ENCODE peak calls at places on chromosome 5, in four cellular contexts. One of them, this sample, is unnamed.

GRCh38 chr5:35644543-35644942 is 26.9 kb downstream of the SPEF2 start:
- DNase-seq in lower lobe of right lung: no peak
- DNase-seq in NB4: no peak
- DNase-seq in fibroblast of mammary gland: peak; percentile 28
- DNase-seq in this sample: no peak

GRCh38 chr5:38607396-38607795 is 51.0 kb upstream of the LIFR start:
- DNase-seq in fibroblast of mammary gland: peak; percentile 96
- DNase-seq in lower lobe of right lung: no peak
- DNase-seq in NB4: peak; percentile 89
- DNase-seq in this sample: peak; percentile 95

GRCh38 chr5:74493426-74493825 is 147.1 kb downstream of the ENC1 start:
- DNase-seq in lower lobe of right lung: no peak
- DNase-seq in NB4: no peak
- DNase-seq in fibroblast of mammary gland: no peak
- DNase-seq in this sample: no peak

GRCh38 chr5:67510204-67510603 is 313.6 kb upstream of the CD180 start:
- DNase-seq in NB4: no peak
- DNase-seq in lower lobe of right lung: no peak
- DNase-seq in fibroblast of mammary gland: peak; percentile 10
- DNase-seq in this sample: no peak

GRCh38 chr5:14243768-14244167 is 100.6 kb downstream of the TRIO start:
- DNase-seq in NB4: no peak
- DNase-seq in fibroblast of mammary gland: no peak
- DNase-seq in lower lobe of right lung: no peak
- DNase-seq in this sample: no peak

GRCh38 chr5:15995206-15996052 is 184.2 kb downstream of the MARCHF11 start:
- DNase-seq in fibroblast of mammary gland: peak; percentile 57
- DNase-seq in lower lobe of right lung: no peak
- DNase-seq in NB4: peak; percentile 46
- DNase-seq in this sample: peak; percentile 47

GRCh38 chr5:10689391-10690081 is 71.5 kb downstream of the DAP start:
- DNase-seq in fibroblast of mammary gland: peak; percentile 55
- DNase-seq in lower lobe of right lung: no peak
- DNase-seq in NB4: peak; percentile 72
- DNase-seq in this sample: peak; percentile 62

GRCh38 chr5:14444988-14445387 is 136.6 kb upstream of the OTULINL start:
- DNase-seq in NB4: no peak
- DNase-seq in lower lobe of right lung: no peak
- DNase-seq in fibroblast of mammary gland: peak; percentile 85
- DNase-seq in this sample: peak; percentile 47

GRCh38 chr5:155263381-155263780 is 249.8 kb downstream of the KIF4B start:
- DNase-seq in fibroblast of mammary gland: no peak
- DNase-seq in lower lobe of right lung: no peak
- DNase-seq in NB4: no peak
- DNase-seq in this sample: no peak

GRCh38 chr5:148659641-148660345 is 5.5 kb upstream of the HTR4 start:
- DNase-seq in NB4: no peak
- DNase-seq in fibroblast of mammary gland: no peak
- DNase-seq in lower lobe of right lung: no peak
- DNase-seq in this sample: no peak

GRCh38 chr5:157326440-157327023 is 60.6 kb downstream of the CYFIP2 start:
- DNase-seq in lower lobe of right lung: no peak
- DNase-seq in NB4: no peak
- DNase-seq in fibroblast of mammary gland: no peak
- DNase-seq in this sample: no peak

GRCh38 chr5:34583167-34583566 is 73.0 kb upstream of the RAI14 start:
- DNase-seq in lower lobe of right lung: no peak
- DNase-seq in fibroblast of mammary gland: no peak
- DNase-seq in NB4: no peak
- DNase-seq in this sample: no peak

GRCh38 chr5:33629999-33630398 is 189.2 kb downstream of the TARS1 start:
- DNase-seq in fibroblast of mammary gland: no peak
- DNase-seq in lower lobe of right lung: no peak
- DNase-seq in NB4: no peak
- DNase-seq in this sample: no peak

GRCh38 chr5:113276493-113276892 is 158.3 kb downstream of the TSSK1B start:
- DNase-seq in lower lobe of right lung: no peak
- DNase-seq in NB4: no peak
- DNase-seq in fibroblast of mammary gland: no peak
- DNase-seq in this sample: no peak

GRCh38 chr5:134069553-134069952 is 44.9 kb upstream of the TCF7 start:
- DNase-seq in fibroblast of mammary gland: no peak
- DNase-seq in lower lobe of right lung: no peak
- DNase-seq in NB4: no peak
- DNase-seq in this sample: no peak

GRCh38 chr5:37834542-37835399 is 5.1 kb downstream of the GDNF start:
- DNase-seq in lower lobe of right lung: no peak
- DNase-seq in fibroblast of mammary gland: no peak
- DNase-seq in NB4: no peak
- DNase-seq in this sample: no peak

GRCh38 chr5:74367931-74368330 is 272.6 kb downstream of the ENC1 start:
- DNase-seq in fibroblast of mammary gland: no peak
- DNase-seq in lower lobe of right lung: no peak
- DNase-seq in NB4: no peak
- DNase-seq in this sample: no peak

GRCh38 chr5:117236941-117237340 is 662.3 kb upstream of the SEMA6A start:
- DNase-seq in lower lobe of right lung: no peak
- DNase-seq in NB4: no peak
- DNase-seq in fibroblast of mammary gland: no peak
- DNase-seq in this sample: no peak

GRCh38 chr5:97600486-97600885 is 417.4 kb upstream of the RIOK2 start:
- DNase-seq in NB4: no peak
- DNase-seq in lower lobe of right lung: no peak
- DNase-seq in fibroblast of mammary gland: peak; percentile 58
- DNase-seq in this sample: no peak

GRCh38 chr5:69498384-69498783 is 5.8 kb downstream of the OCLN start:
- DNase-seq in fibroblast of mammary gland: no peak
- DNase-seq in lower lobe of right lung: no peak
- DNase-seq in NB4: no peak
- DNase-seq in this sample: no peak

GRCh38 chr5:88979244-88979643 is 96.3 kb upstream of the MEF2C start:
- DNase-seq in NB4: peak; percentile 2
- DNase-seq in lower lobe of right lung: no peak
- DNase-seq in fibroblast of mammary gland: peak; percentile 42
- DNase-seq in this sample: no peak

GRCh38 chr5:62502456-62503101 is 76.0 kb upstream of the LRRC70 start:
- DNase-seq in fibroblast of mammary gland: no peak
- DNase-seq in NB4: no peak
- DNase-seq in lower lobe of right lung: no peak
- DNase-seq in this sample: no peak

GRCh38 chr5:73728493-73729273 is 102.7 kb downstream of the ARHGEF28 start:
- DNase-seq in fibroblast of mammary gland: peak; percentile 37
- DNase-seq in NB4: no peak
- DNase-seq in lower lobe of right lung: no peak
- DNase-seq in this sample: no peak

GRCh38 chr5:14108170-14108996 is 34.8 kb upstream of the TRIO start:
- DNase-seq in lower lobe of right lung: peak; percentile 59
- DNase-seq in NB4: peak; percentile 72
- DNase-seq in fibroblast of mammary gland: peak; percentile 95
- DNase-seq in this sample: peak; percentile 93

GRCh38 chr5:18553269-18553668 is 919.0 kb downstream of the TAF11L14 start:
- DNase-seq in fibroblast of mammary gland: peak; percentile 8
- DNase-seq in NB4: no peak
- DNase-seq in lower lobe of right lung: no peak
- DNase-seq in this sample: peak; percentile 1

GRCh38 chr5:151036556-151036955 is 16.2 kb downstream of the GPX3 start:
- DNase-seq in NB4: no peak
- DNase-seq in fibroblast of mammary gland: no peak
- DNase-seq in lower lobe of right lung: no peak
- DNase-seq in this sample: no peak

GRCh38 chr5:124906339-124907097 is 160.1 kb upstream of the ZNF608 start:
- DNase-seq in lower lobe of right lung: no peak
- DNase-seq in NB4: peak; percentile 71
- DNase-seq in fibroblast of mammary gland: peak; percentile 86
- DNase-seq in this sample: peak; percentile 91

GRCh38 chr5:55994502-55994997 is at the start of gene IL6ST:
- DNase-seq in lower lobe of right lung: no peak
- DNase-seq in NB4: no peak
- DNase-seq in fibroblast of mammary gland: peak; percentile 63
- DNase-seq in this sample: peak; percentile 75

GRCh38 chr5:175649967-175650366 is 7.9 kb upstream of the HRH2 start:
- DNase-seq in lower lobe of right lung: no peak
- DNase-seq in NB4: no peak
- DNase-seq in fibroblast of mammary gland: no peak
- DNase-seq in this sample: no peak

GRCh38 chr5:150440948-150441812 is 8.4 kb downstream of the RPS14 start:
- DNase-seq in NB4: no peak
- DNase-seq in lower lobe of right lung: no peak
- DNase-seq in fibroblast of mammary gland: no peak
- DNase-seq in this sample: no peak

GRCh38 chr5:36373527-36374086 is 71.9 kb upstream of the RANBP3L start:
- DNase-seq in fibroblast of mammary gland: peak; percentile 97
- DNase-seq in lower lobe of right lung: peak; percentile 68
- DNase-seq in NB4: peak; percentile 96
- DNase-seq in this sample: peak; percentile 89

GRCh38 chr5:137825165-137825564 is 42.5 kb upstream of the MYOT start:
- DNase-seq in NB4: no peak
- DNase-seq in fibroblast of mammary gland: no peak
- DNase-seq in lower lobe of right lung: no peak
- DNase-seq in this sample: no peak

GRCh38 chr5:126269511-126269910 is 153.7 kb upstream of the GRAMD2B start:
- DNase-seq in lower lobe of right lung: no peak
- DNase-seq in fibroblast of mammary gland: no peak
- DNase-seq in NB4: no peak
- DNase-seq in this sample: no peak

GRCh38 chr5:135891804-135892203 is 3.8 kb downstream of the IL9 start:
- DNase-seq in fibroblast of mammary gland: no peak
- DNase-seq in NB4: peak; percentile 17
- DNase-seq in lower lobe of right lung: no peak
- DNase-seq in this sample: no peak
- TF ChIP-seq CTCF in fibroblast of mammary gland: no peak
- TF ChIP-seq CTCF in NB4: no peak
- TF ChIP-seq CTCF in lower lobe of right lung: no peak
- TF ChIP-seq CTCF in this sample: peak; percentile 14

DNA sequence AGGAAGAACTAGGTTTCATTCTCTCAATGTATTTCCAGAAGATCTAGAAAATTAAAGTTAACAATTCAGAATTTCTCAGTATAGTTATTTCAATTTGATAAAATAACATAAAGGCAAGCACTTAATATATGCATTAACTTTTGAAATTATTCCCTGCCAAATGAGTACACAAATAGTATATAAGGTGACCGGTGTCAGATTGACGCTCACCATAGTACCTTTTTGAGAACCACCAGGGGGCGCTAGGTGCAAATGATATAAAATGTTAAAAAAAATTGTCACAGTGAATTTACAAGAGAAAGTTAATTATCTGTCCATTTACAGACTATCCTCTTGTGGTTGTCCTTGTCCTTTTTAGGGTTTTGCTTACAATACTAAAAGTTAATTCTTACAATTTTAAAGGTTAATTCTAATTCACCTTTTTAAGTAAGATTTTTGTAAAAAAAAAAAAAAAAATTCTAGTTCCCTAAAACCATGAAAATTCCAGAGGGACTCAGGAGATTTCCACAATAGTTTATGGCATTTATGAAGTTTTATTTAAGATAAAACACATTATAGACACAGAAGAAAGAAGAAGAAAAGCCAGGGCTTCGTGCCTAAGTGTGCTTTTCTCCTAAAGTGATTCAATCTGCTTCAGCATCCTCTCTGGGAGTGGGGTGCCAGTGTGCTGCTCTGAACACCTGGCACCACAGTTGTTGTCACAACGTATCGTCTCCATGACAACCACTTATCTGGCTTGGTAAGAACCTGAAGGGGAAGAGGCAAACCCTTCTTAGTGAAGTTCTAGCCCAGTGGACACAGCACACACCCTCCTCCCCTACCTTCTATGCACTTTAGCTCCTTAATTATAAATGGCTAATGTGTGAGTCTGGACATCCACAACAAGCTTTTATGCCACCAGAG is 1.7 kb downstream of the ADAMTS16 start:
- DNase-seq in NB4: peak; percentile 67
- DNase-seq in lower lobe of right lung: no peak
- DNase-seq in fibroblast of mammary gland: peak; percentile 69
- DNase-seq in this sample: peak; percentile 71
- H3K4me3 ChIP-seq in NB4: no peak overlapping the region
- H3K4me3 ChIP-seq in lower lobe of right lung: no peak overlapping the region
- H3K4me3 ChIP-seq in fibroblast of mammary gland: no peak overlapping the region
- H3K4me3 ChIP-seq in this sample: no peak overlapping the region

DNA sequence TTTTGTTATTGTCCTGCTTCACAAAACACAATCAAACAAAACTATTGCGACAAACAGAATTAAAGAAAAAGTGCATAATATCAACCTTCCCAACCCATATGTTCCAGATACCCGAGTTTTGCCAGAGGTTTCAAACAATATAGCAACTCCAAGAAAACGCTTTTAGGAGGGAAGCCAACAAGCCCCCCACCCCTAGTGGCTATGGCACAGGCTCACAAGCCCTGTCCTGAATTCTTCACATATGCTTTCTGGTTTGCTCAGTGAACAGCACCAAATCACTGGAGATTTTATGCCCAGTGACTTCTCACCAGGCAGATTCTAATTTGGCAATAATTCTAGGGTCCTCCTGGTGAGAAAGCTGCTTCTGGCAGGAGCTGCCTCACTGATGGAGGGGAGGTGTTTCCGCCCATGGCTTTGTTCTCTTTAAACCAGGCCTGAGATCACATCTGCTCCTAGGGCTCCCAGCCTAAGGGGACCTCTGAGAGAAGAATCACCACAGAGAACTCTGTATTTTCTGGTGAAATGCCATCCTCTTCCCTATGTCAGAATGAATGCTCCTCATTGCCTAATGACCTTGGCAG is 1982.4 kb downstream of the EFNA5 start:
- DNase-seq in lower lobe of right lung: no peak
- DNase-seq in NB4: no peak
- DNase-seq in fibroblast of mammary gland: no peak
- DNase-seq in this sample: no peak
- TF ChIP-seq CTCF in lower lobe of right lung: no peak
- TF ChIP-seq CTCF in NB4: no peak
- TF ChIP-seq CTCF in fibroblast of mammary gland: no peak
- TF ChIP-seq CTCF in this sample: no peak

GRCh38 chr5:181171782-181172181 is 24.4 kb downstream of the OR2V2 start:
- DNase-seq in fibroblast of mammary gland: no peak
- DNase-seq in lower lobe of right lung: no peak
- DNase-seq in NB4: no peak
- DNase-seq in this sample: no peak

GRCh38 chr5:181168595-181169118 is 21.3 kb downstream of the OR2V2 start:
- DNase-seq in NB4: no peak
- DNase-seq in fibroblast of mammary gland: no peak
- DNase-seq in lower lobe of right lung: no peak
- DNase-seq in this sample: no peak

GRCh38 chr5:181170237-181170830 is 22.9 kb downstream of the OR2V2 start:
- DNase-seq in fibroblast of mammary gland: no peak
- DNase-seq in NB4: peak; percentile 49
- DNase-seq in lower lobe of right lung: no peak
- DNase-seq in this sample: no peak

GRCh38 chr5:181173027-181173419 is 25.6 kb downstream of the OR2V2 start:
- DNase-seq in fibroblast of mammary gland: peak; percentile 70
- DNase-seq in lower lobe of right lung: no peak
- DNase-seq in NB4: peak; percentile 70
- DNase-seq in this sample: peak; percentile 75

DNA sequence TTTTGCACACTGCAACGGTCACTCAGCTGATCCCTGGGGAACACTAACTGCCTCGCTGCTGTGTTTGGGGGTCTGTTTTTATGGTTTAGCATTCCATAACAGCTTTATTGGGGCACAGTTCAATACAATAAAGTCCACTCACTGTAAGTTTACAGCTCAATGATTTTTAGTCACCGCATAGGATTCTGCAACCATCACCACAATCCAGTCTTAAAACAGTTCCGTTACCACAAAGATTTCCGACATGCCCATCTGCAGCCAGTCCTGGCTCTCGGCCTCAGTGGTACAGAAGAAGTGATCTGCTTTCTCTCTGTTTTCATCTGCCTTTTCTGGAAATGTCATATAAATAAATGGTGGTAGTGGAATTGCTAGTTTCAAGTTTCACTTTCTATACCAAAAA is 23.6 kb downstream of the OR2V2 start:
- DNase-seq in lower lobe of right lung: no peak
- DNase-seq in fibroblast of mammary gland: no peak
- DNase-seq in NB4: peak; percentile 40
- DNase-seq in this sample: peak; percentile 62
- H3K4me3 ChIP-seq in lower lobe of right lung: no peak overlapping the region
- H3K4me3 ChIP-seq in fibroblast of mammary gland: no peak overlapping the region
- H3K4me3 ChIP-seq in NB4: no peak overlapping the region
- H3K4me3 ChIP-seq in this sample: no peak overlapping the region

This sample was measured in fibroblast of villous mesenchyme.